ENCODE peak calls at places on chromosome 3, in five cellular contexts. L, M, X, J and D are unnamed samples.

GRCh38 chr3:64084640-64085039 is 61.3 kb upstream of the PSMD6 start:
- DNase-seq in L (no peak), J (no peak), X (no peak), M (no peak), D (peak; percentile 90)

GRCh38 chr3:138726966-138727365 is 107.8 kb downstream of the PIK3CB start:
- DNase-seq in M (no peak), X (no peak), J (no peak), L (no peak), D (peak; percentile 9)

GRCh38 chr3:9409981-9410849 is 12.8 kb downstream of the SETD5 start:
- DNase-seq in L (no peak), J (no peak), M (no peak), X (no peak), D (no peak)

GRCh38 chr3:102715030-102715697 is 280.3 kb downstream of the ZPLD1 start:
- DNase-seq in M (no peak), L (no peak), X (no peak), J (peak; percentile 42), D (peak; percentile 2)

GRCh38 chr3:121649645-121650044 is 11.1 kb downstream of the HCLS1 start:
- DNase-seq in X (no peak), L (no peak), J (no peak), M (no peak), D (peak; percentile 5)

GRCh38 chr3:78148986-78149717 is 1109.3 kb downstream of the ROBO2 start:
- DNase-seq in L (no peak), M (no peak), X (no peak), J (no peak), D (peak; percentile 16)

GRCh38 chr3:42515976-42516375 is 13.5 kb downstream of the VIPR1 start:
- DNase-seq in J (no peak), X (no peak), L (no peak), M (no peak), D (no peak)

GRCh38 chr3:9727041-9727595 is 4.4 kb upstream of the BRPF1 start:
- DNase-seq in L (no peak), J (no peak), M (peak; percentile 31), X (no peak), D (no peak)

GRCh38 chr3:15317164-15317477 is 15.3 kb downstream of the SH3BP5 start:
- DNase-seq in J (no peak), X (no peak), M (no peak), L (no peak), D (peak; percentile 88)

GRCh38 chr3:190038050-190038631 is 82.6 kb downstream of the P3H2 start:
- DNase-seq in M (no peak), L (no peak), J (no peak), X (no peak), D (peak; percentile 72)

GRCh38 chr3:186990878-186991308 is 60.6 kb downstream of the ST6GAL1 start:
- DNase-seq in J (no peak), L (no peak), X (no peak), M (no peak), D (peak; percentile 94)

GRCh38 chr3:76043746-76044145 is 258.4 kb upstream of the ZNF717 start:
- DNase-seq in J (no peak), M (no peak), X (no peak), L (no peak), D (no peak)

GRCh38 chr3:124174463-124174862 is 182.5 kb upstream of the ROPN1 start:
- DNase-seq in X (no peak), J (no peak), L (no peak), M (no peak), D (no peak)

GRCh38 chr3:151916781-151917180 is 43.3 kb downstream of the SUCNR1 start:
- DNase-seq in L (no peak), J (no peak), X (no peak), M (no peak), D (no peak)

GRCh38 chr3:119259821-119260220 is 19.1 kb upstream of the B4GALT4 start:
- DNase-seq in X (no peak), M (no peak), L (no peak), J (no peak), D (no peak)

GRCh38 chr3:45993421-45994027 is 2.1 kb downstream of the FYCO1 start:
- DNase-seq in L (no peak), J (no peak), M (no peak), X (no peak), D (no peak)